ENCODE peak calls at places on chromosomes 12 and 14, in seven cellular contexts. O, T, K, I, Y, F and L are unnamed samples.

GRCh38 chr12:47808049-47808448 is 11.7 kb downstream of the HDAC7 start:
- DNase-seq in O (no peak), T (no peak), K (peak), I (no peak), Y (peak), F (peak), L (peak)

GRCh38 chr12:110256780-110257431 is 24.1 kb upstream of the ATP2A2 start:
- DNase-seq in O (no peak), T (no peak), K (peak), I (no peak), Y (no peak), F (no peak), L (no peak)

GRCh38 chr12:88737838-88738472 is 157.7 kb upstream of the KITLG start:
- DNase-seq in O (no peak), T (no peak), K (no peak), I (no peak), Y (no peak), F (no peak), L (no peak)

GRCh38 chr14:52391866-52392600 is 77.9 kb downstream of the PTGER2 start:
- DNase-seq in O (no peak), T (no peak), K (no peak), I (no peak), Y (no peak), F (peak), L (peak)

GRCh38 chr14:26293909-26294308 is 303.9 kb downstream of the NOVA1 start:
- DNase-seq in O (no peak), T (no peak), K (no peak), I (no peak), Y (no peak), F (no peak), L (no peak)

GRCh38 chr14:99537399-99537798 is 56.2 kb downstream of the CCNK start:
- DNase-seq in O (no peak), T (no peak), K (peak), I (no peak), Y (no peak), F (peak), L (peak)

GRCh38 chr12:105291531-105291930 is 39.0 kb upstream of the C12orf75 start:
- DNase-seq in O (no peak), T (no peak), K (no peak), I (no peak), Y (no peak), F (no peak), L (no peak)

GRCh38 chr14:103427485-103428443 is 42.5 kb downstream of the MARK3 start:
- DNase-seq in O (no peak), T (no peak), K (peak), I (no peak), Y (no peak), F (peak), L (peak)

GRCh38 chr12:105804591-105805265 is 334.0 kb downstream of the NUAK1 start:
- DNase-seq in O (no peak), T (no peak), K (no peak), I (no peak), Y (no peak), F (no peak), L (no peak)

GRCh38 chr12:132153501-132154340 is 9.5 kb downstream of the NOC4L start:
- DNase-seq in O (peak), T (peak), K (peak), I (peak), Y (peak), F (peak), L (peak)

GRCh38 chr14:105249175-105250007 is 1.1 kb downstream of the BTBD6 start:
- DNase-seq in O (no peak), T (peak), K (no peak), I (no peak), Y (no peak), F (peak), L (no peak)

GRCh38 chr12:131928080-131928764 is 854 bp upstream of the PUS1 start:
- DNase-seq in O (no peak), T (no peak), K (no peak), I (no peak), Y (no peak), F (no peak), L (no peak)

GRCh38 chr12:94795520-94795919 is 145.2 kb upstream of the TMCC3 start:
- DNase-seq in O (no peak), T (no peak), K (no peak), I (no peak), Y (no peak), F (peak), L (peak)

GRCh38 chr14:84425968-84426367 is 1104.0 kb upstream of the FLRT2 start:
- DNase-seq in O (no peak), T (no peak), K (no peak), I (no peak), Y (no peak), F (no peak), L (no peak)

GRCh38 chr14:26175659-26176058 is 422.2 kb downstream of the NOVA1 start:
- DNase-seq in O (no peak), T (no peak), K (no peak), I (no peak), Y (no peak), F (no peak), L (no peak)

GRCh38 chr14:25014440-25014839 is 35.5 kb downstream of the STXBP6 start:
- DNase-seq in O (no peak), T (no peak), K (no peak), I (no peak), Y (no peak), F (no peak), L (no peak)

GRCh38 chr12:52521581-52522266 is 1.5 kb upstream of the KRT5 start:
- DNase-seq in O (no peak), T (no peak), K (no peak), I (no peak), Y (no peak), F (peak), L (peak)

GRCh38 chr12:60191676-60192359 is 596.0 kb downstream of the SLC16A7 start:
- DNase-seq in O (no peak), T (no peak), K (no peak), I (no peak), Y (no peak), F (peak), L (peak)

GRCh38 chr14:53539489-53540126 is 386.5 kb upstream of the DDHD1 start:
- DNase-seq in O (peak), T (peak), K (peak), I (peak), Y (peak), F (peak), L (peak)

GRCh38 chr14:33812596-33812995 is 138.3 kb downstream of the EGLN3 start:
- DNase-seq in O (no peak), T (no peak), K (no peak), I (no peak), Y (no peak), F (no peak), L (no peak)
- TF ChIP-seq CTCF in O (no peak), T (no peak), K (no peak), I (no peak), Y (no peak), F (no peak), L (no peak)

GRCh38 chr14:35391388-35391710 is 13.2 kb downstream of the NFKBIA start:
- DNase-seq in O (no peak), T (no peak), K (no peak), I (no peak), Y (no peak), F (no peak), L (no peak)

GRCh38 chr14:35395283-35395682 is 9.3 kb downstream of the NFKBIA start:
- DNase-seq in O (no peak), T (no peak), K (no peak), I (no peak), Y (no peak), F (no peak), L (no peak)

GRCh38 chr14:35393826-35394225 is 10.7 kb downstream of the NFKBIA start:
- DNase-seq in O (no peak), T (no peak), K (no peak), I (no peak), Y (no peak), F (no peak), L (no peak)

GRCh38 chr14:35390577-35391387 is 13.8 kb downstream of the NFKBIA start:
- DNase-seq in O (no peak), T (no peak), K (no peak), I (no peak), Y (no peak), F (peak), L (peak)

GRCh38 chr14:35394326-35394725 is 10.2 kb downstream of the NFKBIA start:
- DNase-seq in O (no peak), T (no peak), K (no peak), I (no peak), Y (no peak), F (no peak), L (no peak)
- TF ChIP-seq CTCF in O (no peak), T (no peak), K (no peak), I (no peak), Y (no peak), F (no peak), L (no peak)

DNA sequence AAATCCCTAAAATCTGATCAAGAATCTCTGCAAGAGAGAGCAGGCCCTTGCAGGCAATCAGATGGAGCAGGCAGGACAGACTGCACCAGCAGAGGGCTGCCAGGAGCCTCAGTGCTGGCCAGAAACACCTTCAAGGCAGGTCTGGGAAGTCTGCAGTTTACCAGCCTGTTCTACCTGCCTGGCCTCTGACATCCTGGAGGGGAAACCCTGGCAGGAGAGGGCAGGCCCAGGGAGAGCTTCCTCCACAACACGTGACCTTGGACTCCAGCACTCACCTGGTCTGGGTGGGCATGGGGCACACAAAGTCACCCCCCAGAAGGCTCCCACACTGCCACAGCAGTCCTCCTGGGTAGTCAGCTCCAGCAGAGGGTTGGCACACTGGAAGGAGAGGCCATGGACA is 56.0 kb downstream of the ISCA2 start:
- DNase-seq in O (no peak), T (no peak), K (no peak), I (no peak), Y (no peak), F (no peak), L (no peak)
- TF ChIP-seq CTCF in O (no peak), T (no peak), K (no peak), I (no peak), Y (no peak), F (no peak), L (peak)

GRCh38 chr12:26629864-26630263 is 203.1 kb downstream of the ITPR2 start:
- DNase-seq in O (no peak), T (no peak), K (no peak), I (no peak), Y (no peak), F (peak), L (no peak)
- TF ChIP-seq CTCF in O (no peak), T (no peak), K (no peak), I (no peak), Y (peak), F (peak), L (peak)

DNA sequence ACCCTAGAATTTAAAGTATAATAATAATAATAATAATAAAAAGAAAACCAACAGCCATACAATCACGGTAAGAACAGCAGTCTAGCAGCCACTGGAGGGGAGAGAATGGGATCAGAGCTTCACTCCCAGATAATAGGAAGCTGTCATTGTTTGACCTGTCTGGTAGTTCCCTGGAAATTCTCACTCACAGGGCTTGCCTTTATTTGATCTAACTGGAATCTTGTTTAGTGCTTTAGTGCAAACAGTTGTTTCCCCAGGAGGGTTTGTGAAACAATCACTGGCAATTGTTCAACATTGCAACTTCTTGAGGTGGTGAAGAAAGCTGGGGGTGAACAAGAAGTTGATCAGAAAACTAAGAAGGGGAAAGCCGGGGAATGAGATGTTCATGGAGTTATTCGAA is 68.7 kb upstream of the PTCSC3 start:
- DNase-seq in O (no peak), T (no peak), K (no peak), I (no peak), Y (no peak), F (no peak), L (no peak)
- TF ChIP-seq CTCF in O (no peak), T (no peak), K (no peak), I (no peak), Y (no peak), F (no peak), L (no peak)

DNA sequence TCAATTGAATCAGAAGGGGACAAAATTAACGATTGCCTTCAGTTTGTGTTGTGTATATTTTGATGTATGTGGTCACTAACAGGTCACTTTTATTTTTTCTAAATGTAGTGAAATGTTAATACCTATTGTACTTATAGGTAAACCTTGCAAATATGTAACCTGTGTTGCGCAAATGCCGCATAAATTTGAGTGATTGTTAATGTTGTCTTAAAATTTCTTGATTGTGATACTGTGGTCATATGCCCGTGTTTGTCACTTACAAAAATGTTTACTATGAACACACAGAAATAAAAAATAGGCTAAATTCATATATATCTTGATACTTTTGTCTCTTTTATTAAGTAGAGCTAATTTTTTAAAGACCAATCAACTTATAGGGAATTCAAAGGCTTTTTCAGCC is 2.8 kb downstream of the FOXG1 start:
- DNase-seq in O (no peak), T (no peak), K (no peak), I (no peak), Y (no peak), F (no peak), L (no peak)
- TF ChIP-seq CTCF in O (no peak), T (no peak), K (no peak), I (no peak), Y (no peak), F (no peak), L (no peak)